ENCODE peak calls at places on chromosomes 11 and 22, in nine cellular contexts. R is IMR-90, P is body of pancreas, L is GM23338, C is chondrocyte, O is transverse colon, X is Calu3, Q is AG09309, H is A549. Y is an unnamed sample.

GRCh38 chr11:10451399-10452116 is 3.5 kb upstream of the AMPD3 start:
- DNase-seq in R (no peak), P (no peak), L (no peak), C (no peak), O (no peak), X (no peak), Q (no peak), H (no peak), Y (no peak)

GRCh38 chr11:121721961-121722360 is 269.2 kb upstream of the SORL1-AS1 start:
- DNase-seq in R (no peak), P (no peak), L (no peak), C (no peak), O (no peak), X (no peak), Q (no peak), H (no peak), Y (no peak)

GRCh38 chr11:85779956-85780640 is 30.8 kb downstream of the SYTL2 start:
- DNase-seq in R (peak; percentile 61), P (no peak), L (no peak), C (no peak), O (no peak), X (no peak), Q (no peak), H (peak; percentile 41), Y (no peak)

GRCh38 chr11:22456993-22457748 is 119.0 kb downstream of the SLC17A6 start:
- DNase-seq in R (no peak), P (peak; percentile 19), L (no peak), C (no peak), O (no peak), X (peak; percentile 69), Q (no peak), H (no peak), Y (no peak)

GRCh38 chr11:65606876-65607613 is 7.0 kb downstream of the MAP3K11 start:
- DNase-seq in R (peak; percentile 93), P (peak; percentile 73), L (peak; percentile 99), C (no peak), O (peak; percentile 91), X (no peak), Q (peak; percentile 55), H (peak; percentile 70), Y (no peak)

GRCh38 chr22:35344956-35345690 is 35.8 kb upstream of the HMOX1 start:
- DNase-seq in R (no peak), P (no peak), L (no peak), C (no peak), O (peak; percentile 65), X (no peak), Q (no peak), H (no peak), Y (no peak)

GRCh38 chr11:34938621-34939020 is 22.2 kb downstream of the PDHX start:
- DNase-seq in R (no peak), P (no peak), L (no peak), C (no peak), O (no peak), X (no peak), Q (no peak), H (no peak), Y (no peak)

GRCh38 chr22:41021039-41021654 is 70.0 kb downstream of the RBX1 start:
- DNase-seq in R (no peak), P (peak; percentile 12), L (peak; percentile 49), C (no peak), O (peak; percentile 22), X (no peak), Q (no peak), H (no peak), Y (peak; percentile 2)

GRCh38 chr22:41524283-41524682 is 20.0 kb downstream of the POLR3H start:
- DNase-seq in R (peak; percentile 78), P (peak; percentile 82), L (no peak), C (no peak), O (peak; percentile 59), X (no peak), Q (no peak), H (no peak), Y (no peak)

GRCh38 chr11:45482331-45482730 is 183.1 kb downstream of the CHST1 start:
- DNase-seq in R (no peak), P (no peak), L (no peak), C (no peak), O (no peak), X (no peak), Q (no peak), H (no peak), Y (no peak)

GRCh38 chr11:57476883-57477506 is 16.7 kb downstream of the RTN4RL2 start:
- DNase-seq in R (peak; percentile 17), P (peak; percentile 73), L (peak; percentile 73), C (no peak), O (peak; percentile 59), X (peak; percentile 66), Q (no peak), H (peak; percentile 56), Y (peak; percentile 49)

DNA sequence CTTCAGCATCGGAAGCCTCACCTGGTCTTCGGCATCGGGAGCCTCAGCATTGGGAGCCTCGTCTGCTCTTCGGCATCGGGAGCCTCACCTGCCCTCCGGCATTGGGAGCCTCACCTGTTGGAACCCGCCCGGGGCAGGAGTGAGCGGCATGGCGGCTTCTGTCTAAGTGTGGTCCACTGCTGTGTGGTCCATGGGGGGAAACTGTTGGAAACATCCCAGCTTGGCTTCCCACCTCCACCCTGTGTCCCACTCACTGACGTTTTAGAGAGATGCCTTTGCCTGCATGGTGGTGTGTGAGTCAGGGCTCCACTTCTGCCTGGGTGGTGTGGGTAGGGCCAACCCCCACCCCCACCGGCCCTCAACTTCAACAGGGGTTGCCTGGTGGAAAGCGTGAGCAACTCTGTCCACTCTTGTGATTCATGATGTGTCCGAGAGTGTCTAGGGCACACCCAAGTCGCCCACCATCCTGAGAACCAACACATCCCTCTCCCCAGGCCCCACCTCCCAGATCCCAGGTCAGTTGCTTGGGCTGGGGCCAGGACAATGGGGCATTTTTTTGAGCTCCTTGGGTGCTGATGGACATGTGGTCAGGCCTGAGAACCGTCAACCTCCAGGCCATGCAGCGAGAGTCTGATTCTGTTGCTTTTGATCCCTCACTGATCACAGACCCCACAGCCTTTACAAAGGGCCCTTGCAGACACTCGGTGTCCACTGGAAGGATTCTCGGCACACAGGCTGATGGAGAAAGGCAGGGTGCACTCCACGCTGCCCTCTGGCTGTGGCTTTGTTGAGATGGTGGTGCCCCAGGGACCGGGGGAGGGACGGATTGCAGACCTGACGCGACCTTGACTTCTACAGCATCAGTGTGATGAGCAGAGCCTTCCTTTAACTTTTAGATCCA is 406.7 kb downstream of the TBC1D22A start:
- DNase-seq in R (peak; percentile 8), P (peak; percentile 15), L (peak; percentile 53), C (peak; percentile 82), O (peak; percentile 9), X (peak; percentile 17), Q (no peak), H (peak; percentile 6), Y (peak; percentile 10)
- TF ChIP-seq CTCF in R (peak; percentile 44), P (peak; percentile 32), L (peak; percentile 52), C (peak; percentile 48), O (no peak), X (no peak), Q (peak; percentile 52), H (no peak), Y (no peak)

DNA sequence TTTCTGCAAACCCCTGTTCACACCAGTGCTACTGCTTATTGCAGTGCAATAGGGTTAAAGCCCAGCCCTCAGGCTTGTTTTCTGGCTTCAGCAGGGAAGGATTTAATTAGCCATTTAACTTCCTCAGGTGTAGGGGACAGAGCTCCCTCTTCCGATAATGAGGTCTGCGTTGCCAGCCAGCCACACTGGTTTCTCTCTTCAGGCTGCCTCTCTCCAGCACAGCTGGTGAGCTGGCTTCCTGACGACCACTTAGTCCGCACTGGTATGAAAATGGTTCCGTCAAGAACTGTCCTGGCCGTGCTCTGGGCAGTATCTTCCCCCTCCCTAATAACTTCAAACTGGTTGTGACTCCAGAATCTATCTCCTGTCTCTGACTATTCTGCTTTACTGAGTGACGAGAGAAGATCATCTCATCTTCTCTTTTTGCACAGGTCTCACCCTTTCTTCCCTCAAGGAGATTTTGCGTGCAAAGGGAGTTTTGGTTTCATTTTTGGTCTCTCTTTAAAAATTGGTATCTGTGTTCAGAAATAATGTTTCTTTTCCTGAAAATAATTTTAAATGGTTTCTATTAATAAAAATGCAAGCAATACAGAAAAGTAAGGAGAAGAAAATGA is 49.2 kb downstream of the CNTN5 start:
- DNase-seq in R (no peak), P (peak; percentile 26), L (peak; percentile 45), C (no peak), O (peak; percentile 12), X (peak; percentile 22), Q (no peak), H (no peak), Y (no peak)
- TF ChIP-seq CTCF in R (no peak), P (no peak), L (no peak), C (no peak), O (no peak), X (no peak), Q (no peak), H (no peak), Y (no peak)

DNA sequence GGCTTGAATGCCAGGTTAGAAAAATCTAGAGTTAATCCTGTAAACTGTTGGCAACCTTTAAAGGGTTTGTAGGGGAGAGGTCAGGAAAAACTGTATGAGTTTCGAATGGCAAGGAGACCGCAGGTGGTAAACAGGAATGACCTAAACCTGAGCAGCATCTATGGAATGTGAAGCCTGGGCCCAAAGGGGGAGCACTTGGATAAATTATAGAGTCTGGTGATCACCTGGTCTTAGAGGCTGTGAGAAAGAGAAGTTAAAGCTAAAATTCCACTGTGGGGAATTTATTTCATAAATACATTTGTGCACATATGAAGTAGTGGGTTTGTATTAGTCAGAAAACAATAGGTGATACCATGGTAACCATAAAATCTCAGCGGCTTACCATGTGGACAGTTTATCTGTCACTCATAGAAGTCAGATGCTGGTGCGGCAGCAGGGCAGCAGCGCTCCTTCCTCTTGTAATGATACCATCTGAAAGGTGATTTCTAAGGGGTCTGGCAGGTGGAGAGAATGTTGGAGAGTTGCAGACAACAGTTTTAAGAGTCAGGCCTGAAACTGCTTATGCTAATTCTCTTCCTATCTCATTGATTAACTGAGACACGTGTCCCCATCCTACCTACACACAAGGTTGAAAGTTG is 1104.4 kb upstream of the CCDC90B start:
- DNase-seq in R (no peak), P (no peak), L (peak; percentile 92), C (no peak), O (no peak), X (peak; percentile 23), Q (no peak), H (no peak), Y (no peak)
- TF ChIP-seq CTCF in R (no peak), P (no peak), L (peak; percentile 70), C (no peak), O (no peak), X (no peak), Q (peak; percentile 12), H (no peak), Y (no peak)

GRCh38 chr22:48185071-48185470 is 1422.6 kb downstream of the TBC1D22A start:
- DNase-seq in R (no peak), P (no peak), L (no peak), C (no peak), O (no peak), X (no peak), Q (no peak), H (no peak), Y (no peak)

GRCh38 chr22:48187272-48187855 is 1424.9 kb downstream of the TBC1D22A start:
- DNase-seq in R (no peak), P (no peak), L (no peak), C (no peak), O (no peak), X (no peak), Q (no peak), H (no peak), Y (no peak)

GRCh38 chr22:48182896-48183805 is 1420.7 kb downstream of the TBC1D22A start:
- DNase-seq in R (no peak), P (no peak), L (no peak), C (no peak), O (no peak), X (no peak), Q (no peak), H (no peak), Y (no peak)

GRCh38 chr22:48186121-48186790 is 1423.8 kb downstream of the TBC1D22A start:
- DNase-seq in R (no peak), P (no peak), L (no peak), C (no peak), O (no peak), X (no peak), Q (no peak), H (no peak), Y (no peak)

GRCh38 chr22:48185656-48186055 is 1423.2 kb downstream of the TBC1D22A start:
- DNase-seq in R (no peak), P (no peak), L (no peak), C (no peak), O (no peak), X (no peak), Q (no peak), H (no peak), Y (peak; percentile 10)
- TF ChIP-seq CTCF in R (no peak), P (no peak), L (no peak), C (no peak), O (no peak), X (no peak), Q (no peak), H (no peak), Y (no peak)

Y was measured in activated CD8-positive, alpha-beta T cell treated with anti-CD3 and anti-CD28 coated beads for 36 hours.